ENCODE peak calls at places on chromosomes 11 and 22, in ten cellular contexts. One of them, this sample, is unnamed.
A peak's percentile ranks its signal among the peaks of the same experiment; 100 is the strongest.

GRCh38 chr11:132427611-132428010 is 1057.2 kb downstream of the NTM start:
- DNase-seq in dorsolateral prefrontal cortex: no peak
- DNase-seq in NAMALWA: no peak
- DNase-seq in C1 segment of cervical spinal cord: no peak
- DNase-seq in neural progenitor cell: no peak
- DNase-seq in prostate gland: no peak
- DNase-seq in fibroblast of the conjunctiva: no peak
- DNase-seq in activated gamma-delta T cell treated with Interleukin-2 at 50 U/mL for 16 hours: no peak
- DNase-seq in cardiac muscle cell: no peak
- DNase-seq in NCI-H69: peak; percentile 7
- DNase-seq in this sample: no peak

GRCh38 chr11:88819616-88820015 is 246.2 kb downstream of the GRM5 start:
- DNase-seq in dorsolateral prefrontal cortex: no peak
- DNase-seq in NAMALWA: no peak
- DNase-seq in C1 segment of cervical spinal cord: no peak
- DNase-seq in neural progenitor cell: no peak
- DNase-seq in prostate gland: no peak
- DNase-seq in fibroblast of the conjunctiva: no peak
- DNase-seq in activated gamma-delta T cell treated with Interleukin-2 at 50 U/mL for 16 hours: no peak
- DNase-seq in cardiac muscle cell: no peak
- DNase-seq in NCI-H69: no peak
- DNase-seq in this sample: no peak

GRCh38 chr11:33443684-33444083 is 186.5 kb downstream of the HIPK3 start:
- DNase-seq in dorsolateral prefrontal cortex: no peak
- DNase-seq in NAMALWA: no peak
- DNase-seq in C1 segment of cervical spinal cord: no peak
- DNase-seq in neural progenitor cell: no peak
- DNase-seq in prostate gland: no peak
- DNase-seq in fibroblast of the conjunctiva: no peak
- DNase-seq in activated gamma-delta T cell treated with Interleukin-2 at 50 U/mL for 16 hours: no peak
- DNase-seq in cardiac muscle cell: no peak
- DNase-seq in NCI-H69: no peak
- DNase-seq in this sample: no peak

GRCh38 chr22:40044870-40045834 is 50.4 kb downstream of the FAM83F start:
- DNase-seq in dorsolateral prefrontal cortex: peak; percentile 55
- DNase-seq in NAMALWA: peak; percentile 71
- DNase-seq in C1 segment of cervical spinal cord: peak; percentile 47
- DNase-seq in neural progenitor cell: peak; percentile 86
- DNase-seq in prostate gland: no peak
- DNase-seq in fibroblast of the conjunctiva: no peak
- DNase-seq in activated gamma-delta T cell treated with Interleukin-2 at 50 U/mL for 16 hours: peak; percentile 81
- DNase-seq in cardiac muscle cell: peak; percentile 79
- DNase-seq in NCI-H69: peak; percentile 91
- DNase-seq in this sample: peak; percentile 76

GRCh38 chr11:726278-726915 is 20.4 kb downstream of the EPS8L2 start:
- DNase-seq in dorsolateral prefrontal cortex: no peak
- DNase-seq in NAMALWA: peak; percentile 71
- DNase-seq in C1 segment of cervical spinal cord: no peak
- DNase-seq in neural progenitor cell: peak; percentile 55
- DNase-seq in prostate gland: peak; percentile 75
- DNase-seq in fibroblast of the conjunctiva: no peak
- DNase-seq in activated gamma-delta T cell treated with Interleukin-2 at 50 U/mL for 16 hours: peak; percentile 54
- DNase-seq in cardiac muscle cell: peak; percentile 62
- DNase-seq in NCI-H69: peak; percentile 95
- DNase-seq in this sample: peak; percentile 47

GRCh38 chr11:121237686-121238658 is 54.6 kb upstream of the SC5D start:
- DNase-seq in dorsolateral prefrontal cortex: no peak
- DNase-seq in NAMALWA: no peak
- DNase-seq in C1 segment of cervical spinal cord: no peak
- DNase-seq in neural progenitor cell: no peak
- DNase-seq in prostate gland: peak; percentile 87
- DNase-seq in fibroblast of the conjunctiva: no peak
- DNase-seq in activated gamma-delta T cell treated with Interleukin-2 at 50 U/mL for 16 hours: no peak
- DNase-seq in cardiac muscle cell: no peak
- DNase-seq in NCI-H69: peak; percentile 24
- DNase-seq in this sample: no peak

GRCh38 chr22:47282366-47282765 is 519.9 kb downstream of the TBC1D22A start:
- DNase-seq in dorsolateral prefrontal cortex: no peak
- DNase-seq in NAMALWA: no peak
- DNase-seq in C1 segment of cervical spinal cord: no peak
- DNase-seq in neural progenitor cell: no peak
- DNase-seq in prostate gland: no peak
- DNase-seq in fibroblast of the conjunctiva: no peak
- DNase-seq in activated gamma-delta T cell treated with Interleukin-2 at 50 U/mL for 16 hours: no peak
- DNase-seq in cardiac muscle cell: no peak
- DNase-seq in NCI-H69: no peak
- DNase-seq in this sample: no peak

GRCh38 chr11:128318856-128319474 is 268.4 kb downstream of the ETS1 start:
- DNase-seq in dorsolateral prefrontal cortex: no peak
- DNase-seq in NAMALWA: no peak
- DNase-seq in C1 segment of cervical spinal cord: no peak
- DNase-seq in neural progenitor cell: no peak
- DNase-seq in prostate gland: no peak
- DNase-seq in fibroblast of the conjunctiva: no peak
- DNase-seq in activated gamma-delta T cell treated with Interleukin-2 at 50 U/mL for 16 hours: peak; percentile 59
- DNase-seq in cardiac muscle cell: no peak
- DNase-seq in NCI-H69: no peak
- DNase-seq in this sample: peak; percentile 44

GRCh38 chr22:43066134-43066533 is 23.1 kb downstream of the TTLL1 start:
- DNase-seq in dorsolateral prefrontal cortex: no peak
- DNase-seq in NAMALWA: no peak
- DNase-seq in C1 segment of cervical spinal cord: no peak
- DNase-seq in neural progenitor cell: no peak
- DNase-seq in prostate gland: no peak
- DNase-seq in fibroblast of the conjunctiva: no peak
- DNase-seq in activated gamma-delta T cell treated with Interleukin-2 at 50 U/mL for 16 hours: no peak
- DNase-seq in cardiac muscle cell: no peak
- DNase-seq in NCI-H69: peak; percentile 59
- DNase-seq in this sample: no peak

GRCh38 chr11:73227571-73228211 is 9.6 kb downstream of the P2RY2 start:
- DNase-seq in dorsolateral prefrontal cortex: peak; percentile 18
- DNase-seq in NAMALWA: no peak
- DNase-seq in C1 segment of cervical spinal cord: no peak
- DNase-seq in neural progenitor cell: no peak
- DNase-seq in prostate gland: peak; percentile 86
- DNase-seq in fibroblast of the conjunctiva: no peak
- DNase-seq in activated gamma-delta T cell treated with Interleukin-2 at 50 U/mL for 16 hours: no peak
- DNase-seq in cardiac muscle cell: no peak
- DNase-seq in NCI-H69: peak; percentile 14
- DNase-seq in this sample: no peak

GRCh38 chr22:18997925-18998315 is 61.8 kb upstream of the PRODH start:
- DNase-seq in dorsolateral prefrontal cortex: peak; percentile 64
- DNase-seq in NAMALWA: no peak
- DNase-seq in C1 segment of cervical spinal cord: no peak
- DNase-seq in neural progenitor cell: peak; percentile 38
- DNase-seq in prostate gland: no peak
- DNase-seq in fibroblast of the conjunctiva: no peak
- DNase-seq in activated gamma-delta T cell treated with Interleukin-2 at 50 U/mL for 16 hours: no peak
- DNase-seq in cardiac muscle cell: no peak
- DNase-seq in NCI-H69: peak; percentile 56
- DNase-seq in this sample: no peak

GRCh38 chr22:23163665-23164064 is 16.6 kb upstream of the BCR start:
- DNase-seq in dorsolateral prefrontal cortex: peak; percentile 82
- DNase-seq in NAMALWA: no peak
- DNase-seq in C1 segment of cervical spinal cord: peak; percentile 73
- DNase-seq in neural progenitor cell: no peak
- DNase-seq in prostate gland: peak; percentile 95
- DNase-seq in fibroblast of the conjunctiva: peak; percentile 18
- DNase-seq in activated gamma-delta T cell treated with Interleukin-2 at 50 U/mL for 16 hours: no peak
- DNase-seq in cardiac muscle cell: no peak
- DNase-seq in NCI-H69: no peak
- DNase-seq in this sample: no peak

GRCh38 chr11:120139316-120140069 is 1.6 kb upstream of the TRIM29 start:
- DNase-seq in dorsolateral prefrontal cortex: no peak
- DNase-seq in NAMALWA: no peak
- DNase-seq in C1 segment of cervical spinal cord: no peak
- DNase-seq in neural progenitor cell: no peak
- DNase-seq in prostate gland: peak; percentile 3
- DNase-seq in fibroblast of the conjunctiva: no peak
- DNase-seq in activated gamma-delta T cell treated with Interleukin-2 at 50 U/mL for 16 hours: no peak
- DNase-seq in cardiac muscle cell: no peak
- DNase-seq in NCI-H69: peak; percentile 35
- DNase-seq in this sample: no peak

GRCh38 chr11:31812392-31813241 is 1.5 kb upstream of the PAX6 start:
- DNase-seq in dorsolateral prefrontal cortex: no peak
- DNase-seq in NAMALWA: no peak
- DNase-seq in C1 segment of cervical spinal cord: peak; percentile 54
- DNase-seq in neural progenitor cell: peak; percentile 94
- DNase-seq in prostate gland: no peak
- DNase-seq in fibroblast of the conjunctiva: no peak
- DNase-seq in activated gamma-delta T cell treated with Interleukin-2 at 50 U/mL for 16 hours: no peak
- DNase-seq in cardiac muscle cell: no peak
- DNase-seq in NCI-H69: peak; percentile 85
- DNase-seq in this sample: no peak

GRCh38 chr11:35355102-35355749 is 64.1 kb downstream of the SLC1A2 start:
- DNase-seq in dorsolateral prefrontal cortex: no peak
- DNase-seq in NAMALWA: no peak
- DNase-seq in C1 segment of cervical spinal cord: no peak
- DNase-seq in neural progenitor cell: no peak
- DNase-seq in prostate gland: no peak
- DNase-seq in fibroblast of the conjunctiva: no peak
- DNase-seq in activated gamma-delta T cell treated with Interleukin-2 at 50 U/mL for 16 hours: no peak
- DNase-seq in cardiac muscle cell: no peak
- DNase-seq in NCI-H69: no peak
- DNase-seq in this sample: no peak

GRCh38 chr22:40285508-40285907 is 60.8 kb upstream of the ADSL start:
- DNase-seq in dorsolateral prefrontal cortex: no peak
- DNase-seq in NAMALWA: no peak
- DNase-seq in C1 segment of cervical spinal cord: no peak
- DNase-seq in neural progenitor cell: no peak
- DNase-seq in prostate gland: no peak
- DNase-seq in fibroblast of the conjunctiva: no peak
- DNase-seq in activated gamma-delta T cell treated with Interleukin-2 at 50 U/mL for 16 hours: no peak
- DNase-seq in cardiac muscle cell: no peak
- DNase-seq in NCI-H69: no peak
- DNase-seq in this sample: no peak

GRCh38 chr11:86483591-86484163 is 109.0 kb downstream of the CCDC81 start:
- DNase-seq in dorsolateral prefrontal cortex: no peak
- DNase-seq in NAMALWA: no peak
- DNase-seq in C1 segment of cervical spinal cord: no peak
- DNase-seq in neural progenitor cell: no peak
- DNase-seq in prostate gland: no peak
- DNase-seq in fibroblast of the conjunctiva: no peak
- DNase-seq in activated gamma-delta T cell treated with Interleukin-2 at 50 U/mL for 16 hours: no peak
- DNase-seq in cardiac muscle cell: no peak
- DNase-seq in NCI-H69: peak; percentile 91
- DNase-seq in this sample: no peak

GRCh38 chr11:111088872-111089271 is 156.7 kb upstream of the POU2AF2 start:
- DNase-seq in dorsolateral prefrontal cortex: no peak
- DNase-seq in NAMALWA: no peak
- DNase-seq in C1 segment of cervical spinal cord: no peak
- DNase-seq in neural progenitor cell: no peak
- DNase-seq in prostate gland: no peak
- DNase-seq in fibroblast of the conjunctiva: no peak
- DNase-seq in activated gamma-delta T cell treated with Interleukin-2 at 50 U/mL for 16 hours: no peak
- DNase-seq in cardiac muscle cell: no peak
- DNase-seq in NCI-H69: no peak
- DNase-seq in this sample: no peak

GRCh38 chr22:37401401-37401859 is 25.8 kb downstream of the ELFN2 start:
- DNase-seq in dorsolateral prefrontal cortex: no peak
- DNase-seq in NAMALWA: no peak
- DNase-seq in C1 segment of cervical spinal cord: no peak
- DNase-seq in neural progenitor cell: no peak
- DNase-seq in prostate gland: peak; percentile 58
- DNase-seq in fibroblast of the conjunctiva: peak; percentile 28
- DNase-seq in activated gamma-delta T cell treated with Interleukin-2 at 50 U/mL for 16 hours: no peak
- DNase-seq in cardiac muscle cell: no peak
- DNase-seq in NCI-H69: no peak
- DNase-seq in this sample: no peak

GRCh38 chr22:20203142-20204099 is 52.6 kb upstream of the CCDC188 start:
- DNase-seq in dorsolateral prefrontal cortex: no peak
- DNase-seq in NAMALWA: no peak
- DNase-seq in C1 segment of cervical spinal cord: no peak
- DNase-seq in neural progenitor cell: peak; percentile 89
- DNase-seq in prostate gland: no peak
- DNase-seq in fibroblast of the conjunctiva: no peak
- DNase-seq in activated gamma-delta T cell treated with Interleukin-2 at 50 U/mL for 16 hours: no peak
- DNase-seq in cardiac muscle cell: peak; percentile 46
- DNase-seq in NCI-H69: peak; percentile 83
- DNase-seq in this sample: no peak

GRCh38 chr11:131785801-131786200 is 415.4 kb downstream of the NTM start:
- DNase-seq in dorsolateral prefrontal cortex: no peak
- DNase-seq in NAMALWA: no peak
- DNase-seq in C1 segment of cervical spinal cord: no peak
- DNase-seq in neural progenitor cell: no peak
- DNase-seq in prostate gland: no peak
- DNase-seq in fibroblast of the conjunctiva: no peak
- DNase-seq in activated gamma-delta T cell treated with Interleukin-2 at 50 U/mL for 16 hours: no peak
- DNase-seq in cardiac muscle cell: no peak
- DNase-seq in NCI-H69: peak; percentile 63
- DNase-seq in this sample: no peak

GRCh38 chr11:78100276-78101040 is 20.8 kb upstream of the NDUFC2 start:
- DNase-seq in dorsolateral prefrontal cortex: no peak
- DNase-seq in NAMALWA: no peak
- DNase-seq in C1 segment of cervical spinal cord: peak; percentile 6
- DNase-seq in neural progenitor cell: no peak
- DNase-seq in prostate gland: peak; percentile 28
- DNase-seq in fibroblast of the conjunctiva: no peak
- DNase-seq in activated gamma-delta T cell treated with Interleukin-2 at 50 U/mL for 16 hours: no peak
- DNase-seq in cardiac muscle cell: peak; percentile 40
- DNase-seq in NCI-H69: peak; percentile 68
- DNase-seq in this sample: no peak

GRCh38 chr11:74154621-74155281 is 16.1 kb downstream of the C2CD3 start:
- DNase-seq in dorsolateral prefrontal cortex: no peak
- DNase-seq in NAMALWA: no peak
- DNase-seq in C1 segment of cervical spinal cord: no peak
- DNase-seq in neural progenitor cell: no peak
- DNase-seq in prostate gland: no peak
- DNase-seq in fibroblast of the conjunctiva: no peak
- DNase-seq in activated gamma-delta T cell treated with Interleukin-2 at 50 U/mL for 16 hours: no peak
- DNase-seq in cardiac muscle cell: no peak
- DNase-seq in NCI-H69: peak; percentile 81
- DNase-seq in this sample: no peak

GRCh38 chr22:47043835-47044721 is 281.6 kb downstream of the TBC1D22A start:
- DNase-seq in dorsolateral prefrontal cortex: no peak
- DNase-seq in NAMALWA: peak; percentile 22
- DNase-seq in C1 segment of cervical spinal cord: no peak
- DNase-seq in neural progenitor cell: peak; percentile 42
- DNase-seq in prostate gland: no peak
- DNase-seq in fibroblast of the conjunctiva: no peak
- DNase-seq in activated gamma-delta T cell treated with Interleukin-2 at 50 U/mL for 16 hours: no peak
- DNase-seq in cardiac muscle cell: no peak
- DNase-seq in NCI-H69: peak; percentile 95
- DNase-seq in this sample: no peak

GRCh38 chr11:3207530-3208189 is 11.0 kb downstream of the MRGPRG start:
- DNase-seq in dorsolateral prefrontal cortex: no peak
- DNase-seq in NAMALWA: no peak
- DNase-seq in C1 segment of cervical spinal cord: no peak
- DNase-seq in neural progenitor cell: no peak
- DNase-seq in prostate gland: no peak
- DNase-seq in fibroblast of the conjunctiva: no peak
- DNase-seq in activated gamma-delta T cell treated with Interleukin-2 at 50 U/mL for 16 hours: no peak
- DNase-seq in cardiac muscle cell: no peak
- DNase-seq in NCI-H69: no peak
- DNase-seq in this sample: no peak

GRCh38 chr11:76830639-76831312 is 29.9 kb upstream of the ACER3 start:
- DNase-seq in dorsolateral prefrontal cortex: no peak
- DNase-seq in NAMALWA: no peak
- DNase-seq in C1 segment of cervical spinal cord: no peak
- DNase-seq in neural progenitor cell: no peak
- DNase-seq in prostate gland: peak; percentile 50
- DNase-seq in fibroblast of the conjunctiva: peak; percentile 54
- DNase-seq in activated gamma-delta T cell treated with Interleukin-2 at 50 U/mL for 16 hours: no peak
- DNase-seq in cardiac muscle cell: no peak
- DNase-seq in NCI-H69: peak; percentile 84
- DNase-seq in this sample: no peak

GRCh38 chr11:78607691-78608090 is 33.0 kb upstream of the NARS2 start:
- DNase-seq in dorsolateral prefrontal cortex: no peak
- DNase-seq in NAMALWA: no peak
- DNase-seq in C1 segment of cervical spinal cord: no peak
- DNase-seq in neural progenitor cell: no peak
- DNase-seq in prostate gland: no peak
- DNase-seq in fibroblast of the conjunctiva: no peak
- DNase-seq in activated gamma-delta T cell treated with Interleukin-2 at 50 U/mL for 16 hours: no peak
- DNase-seq in cardiac muscle cell: no peak
- DNase-seq in NCI-H69: no peak
- DNase-seq in this sample: no peak

GRCh38 chr22:21074092-21074715 is 28.5 kb downstream of the LRRC74B start:
- DNase-seq in dorsolateral prefrontal cortex: no peak
- DNase-seq in NAMALWA: no peak
- DNase-seq in C1 segment of cervical spinal cord: no peak
- DNase-seq in neural progenitor cell: no peak
- DNase-seq in prostate gland: no peak
- DNase-seq in fibroblast of the conjunctiva: peak; percentile 23
- DNase-seq in activated gamma-delta T cell treated with Interleukin-2 at 50 U/mL for 16 hours: no peak
- DNase-seq in cardiac muscle cell: no peak
- DNase-seq in NCI-H69: no peak
- DNase-seq in this sample: no peak

This sample was measured in CD8-positive, alpha-beta T cell.